ENCODE peak calls at places on chromosome X, in four cellular contexts. One of them, this sample, is unnamed.

GRCh38 chrX:16524327-16524726 is 125.6 kb upstream of the S100G start:
- DNase-seq in NCI-H1092 treated with DMSO at 0.1 percent for 48 hours: no peak
- DNase-seq in prostate gland: no peak
- DNase-seq in stimulated activated CD8-positive, alpha-beta memory T cell treated with anti-CD3 and anti-CD28 coated beads, Interleukin-7, amount 100 ng/mL, for 1 hour: no peak
- DNase-seq in this sample: no peak

GRCh38 chrX:31661280-31661679 is 589.4 kb upstream of the FTHL17 start:
- DNase-seq in NCI-H1092 treated with DMSO at 0.1 percent for 48 hours: no peak
- DNase-seq in stimulated activated CD8-positive, alpha-beta memory T cell treated with anti-CD3 and anti-CD28 coated beads, Interleukin-7, amount 100 ng/mL, for 1 hour: no peak
- DNase-seq in prostate gland: no peak
- DNase-seq in this sample: no peak

GRCh38 chrX:71604141-71604540 is 14.2 kb downstream of the CXCR3 start:
- DNase-seq in NCI-H1092 treated with DMSO at 0.1 percent for 48 hours: no peak
- DNase-seq in stimulated activated CD8-positive, alpha-beta memory T cell treated with anti-CD3 and anti-CD28 coated beads, Interleukin-7, amount 100 ng/mL, for 1 hour: no peak
- DNase-seq in prostate gland: no peak
- DNase-seq in this sample: no peak

GRCh38 chrX:110944793-110945466 is 149.3 kb upstream of the CHRDL1 start:
- DNase-seq in prostate gland: peak; percentile 51
- DNase-seq in stimulated activated CD8-positive, alpha-beta memory T cell treated with anti-CD3 and anti-CD28 coated beads, Interleukin-7, amount 100 ng/mL, for 1 hour: no peak
- DNase-seq in NCI-H1092 treated with DMSO at 0.1 percent for 48 hours: peak; percentile 67
- DNase-seq in this sample: no peak

GRCh38 chrX:73867144-73867543 is 304.1 kb downstream of the CHIC1 start:
- DNase-seq in prostate gland: no peak
- DNase-seq in stimulated activated CD8-positive, alpha-beta memory T cell treated with anti-CD3 and anti-CD28 coated beads, Interleukin-7, amount 100 ng/mL, for 1 hour: no peak
- DNase-seq in NCI-H1092 treated with DMSO at 0.1 percent for 48 hours: no peak
- DNase-seq in this sample: no peak

GRCh38 chrX:36867143-36867542 is 141.0 kb upstream of the FAM47C start:
- DNase-seq in prostate gland: peak; percentile 4
- DNase-seq in NCI-H1092 treated with DMSO at 0.1 percent for 48 hours: peak; percentile 14
- DNase-seq in stimulated activated CD8-positive, alpha-beta memory T cell treated with anti-CD3 and anti-CD28 coated beads, Interleukin-7, amount 100 ng/mL, for 1 hour: no peak
- DNase-seq in this sample: no peak

GRCh38 chrX:2965965-2966364 is 36.8 kb upstream of the ARSD start:
- DNase-seq in prostate gland: no peak
- DNase-seq in NCI-H1092 treated with DMSO at 0.1 percent for 48 hours: no peak
- DNase-seq in stimulated activated CD8-positive, alpha-beta memory T cell treated with anti-CD3 and anti-CD28 coated beads, Interleukin-7, amount 100 ng/mL, for 1 hour: no peak
- DNase-seq in this sample: no peak

GRCh38 chrX:110219920-110220319 is 98.0 kb downstream of the AMMECR1 start:
- DNase-seq in prostate gland: no peak
- DNase-seq in stimulated activated CD8-positive, alpha-beta memory T cell treated with anti-CD3 and anti-CD28 coated beads, Interleukin-7, amount 100 ng/mL, for 1 hour: no peak
- DNase-seq in NCI-H1092 treated with DMSO at 0.1 percent for 48 hours: no peak
- DNase-seq in this sample: no peak

GRCh38 chrX:973010-973409 is 239.4 kb downstream of the CRLF2 start:
- DNase-seq in prostate gland: no peak
- DNase-seq in NCI-H1092 treated with DMSO at 0.1 percent for 48 hours: no peak
- DNase-seq in stimulated activated CD8-positive, alpha-beta memory T cell treated with anti-CD3 and anti-CD28 coated beads, Interleukin-7, amount 100 ng/mL, for 1 hour: no peak
- DNase-seq in this sample: no peak

GRCh38 chrX:54810532-54810931 is 3.0 kb downstream of the MAGED2 start:
- DNase-seq in stimulated activated CD8-positive, alpha-beta memory T cell treated with anti-CD3 and anti-CD28 coated beads, Interleukin-7, amount 100 ng/mL, for 1 hour: no peak
- DNase-seq in NCI-H1092 treated with DMSO at 0.1 percent for 48 hours: no peak
- DNase-seq in prostate gland: no peak
- DNase-seq in this sample: no peak

GRCh38 chrX:44651347-44651746 is 108.7 kb upstream of the FUNDC1 start:
- DNase-seq in NCI-H1092 treated with DMSO at 0.1 percent for 48 hours: no peak
- DNase-seq in stimulated activated CD8-positive, alpha-beta memory T cell treated with anti-CD3 and anti-CD28 coated beads, Interleukin-7, amount 100 ng/mL, for 1 hour: no peak
- DNase-seq in prostate gland: no peak
- DNase-seq in this sample: no peak

GRCh38 chrX:19629541-19629940 is 114.2 kb upstream of the MAP3K15 start:
- DNase-seq in prostate gland: no peak
- DNase-seq in stimulated activated CD8-positive, alpha-beta memory T cell treated with anti-CD3 and anti-CD28 coated beads, Interleukin-7, amount 100 ng/mL, for 1 hour: no peak
- DNase-seq in NCI-H1092 treated with DMSO at 0.1 percent for 48 hours: no peak
- DNase-seq in this sample: no peak

GRCh38 chrX:129000797-129001196 is 522.5 kb downstream of the SMARCA1 start:
- DNase-seq in NCI-H1092 treated with DMSO at 0.1 percent for 48 hours: no peak
- DNase-seq in stimulated activated CD8-positive, alpha-beta memory T cell treated with anti-CD3 and anti-CD28 coated beads, Interleukin-7, amount 100 ng/mL, for 1 hour: no peak
- DNase-seq in prostate gland: no peak
- DNase-seq in this sample: no peak

GRCh38 chrX:40570346-40571093 is 10.2 kb upstream of the ATP6AP2 start:
- DNase-seq in prostate gland: no peak
- DNase-seq in NCI-H1092 treated with DMSO at 0.1 percent for 48 hours: no peak
- DNase-seq in stimulated activated CD8-positive, alpha-beta memory T cell treated with anti-CD3 and anti-CD28 coated beads, Interleukin-7, amount 100 ng/mL, for 1 hour: no peak
- DNase-seq in this sample: no peak

GRCh38 chrX:41276661-41277506 is 57.1 kb upstream of the DDX3X start:
- DNase-seq in prostate gland: no peak
- DNase-seq in stimulated activated CD8-positive, alpha-beta memory T cell treated with anti-CD3 and anti-CD28 coated beads, Interleukin-7, amount 100 ng/mL, for 1 hour: no peak
- DNase-seq in NCI-H1092 treated with DMSO at 0.1 percent for 48 hours: peak; percentile 43
- DNase-seq in this sample: no peak

GRCh38 chrX:70301716-70302115 is 11.8 kb downstream of the KIF4A start:
- DNase-seq in NCI-H1092 treated with DMSO at 0.1 percent for 48 hours: no peak
- DNase-seq in prostate gland: no peak
- DNase-seq in stimulated activated CD8-positive, alpha-beta memory T cell treated with anti-CD3 and anti-CD28 coated beads, Interleukin-7, amount 100 ng/mL, for 1 hour: no peak
- DNase-seq in this sample: no peak

GRCh38 chrX:130173190-130173895 is 1.6 kb downstream of the RAB33A start:
- DNase-seq in prostate gland: no peak
- DNase-seq in NCI-H1092 treated with DMSO at 0.1 percent for 48 hours: no peak
- DNase-seq in stimulated activated CD8-positive, alpha-beta memory T cell treated with anti-CD3 and anti-CD28 coated beads, Interleukin-7, amount 100 ng/mL, for 1 hour: no peak
- DNase-seq in this sample: no peak

GRCh38 chrX:78315745-78316144 is 11.7 kb downstream of the CYSLTR1 start:
- DNase-seq in NCI-H1092 treated with DMSO at 0.1 percent for 48 hours: no peak
- DNase-seq in prostate gland: no peak
- DNase-seq in stimulated activated CD8-positive, alpha-beta memory T cell treated with anti-CD3 and anti-CD28 coated beads, Interleukin-7, amount 100 ng/mL, for 1 hour: no peak
- DNase-seq in this sample: no peak

GRCh38 chrX:43836435-43837184 is 45.6 kb downstream of the MAOB start:
- DNase-seq in prostate gland: no peak
- DNase-seq in NCI-H1092 treated with DMSO at 0.1 percent for 48 hours: peak; percentile 38
- DNase-seq in stimulated activated CD8-positive, alpha-beta memory T cell treated with anti-CD3 and anti-CD28 coated beads, Interleukin-7, amount 100 ng/mL, for 1 hour: no peak
- DNase-seq in this sample: peak; percentile 5

This sample was measured in Panc1.